ENCODE peak calls at places on chromosomes 11 and 22, in six cellular contexts. J is AG09319; U is mucosa of descending colon; Q is activated T-cell treated with anti-CD3 and anti-CD28 coated beads, Interleukin-2, amount 50 U/mL, for 72 hours; A is stimulated activated CD4-positive, alpha-beta T cell treated with anti-CD3 and anti-CD28 coated beads, Interleukin-1b, Interleukin-23, amount 100 ng/mL, for 24 hours; M is Caco-2. I is an unnamed sample.

GRCh38 chr22:47550524-47551437 is 788.3 kb downstream of the TBC1D22A start:
- DNase-seq in J (no peak), M (no peak), U (no peak), A (no peak), Q (no peak), I (no peak)

GRCh38 chr22:48439560-48440135 is 1388.0 kb downstream of the BRD1 start:
- DNase-seq in Q (no peak), J (no peak), M (no peak), U (no peak), A (no peak), I (no peak)

GRCh38 chr22:48756146-48757111 is 1071.2 kb downstream of the BRD1 start:
- DNase-seq in A (no peak), M (no peak), Q (no peak), U (no peak), J (no peak), I (no peak)

GRCh38 chr11:25435197-25435596 is 896.7 kb upstream of the ANO3 start:
- DNase-seq in U (no peak), J (no peak), A (no peak), M (no peak), Q (no peak), I (no peak)

GRCh38 chr11:117640041-117640440 is 157.0 kb downstream of the DSCAML1 start:
- DNase-seq in J (no peak), U (no peak), Q (no peak), M (no peak), A (no peak), I (no peak)

GRCh38 chr22:26743149-26743548 is 85.8 kb downstream of the MIAT start:
- DNase-seq in J (no peak), Q (no peak), A (no peak), U (no peak), M (no peak), I (no peak)

GRCh38 chr11:57458410-57459111 is 1.8 kb upstream of the RTN4RL2 start:
- DNase-seq in M (peak; percentile 71), J (no peak), A (no peak), Q (peak; percentile 63), U (peak; percentile 58), I (no peak)

GRCh38 chr22:41946360-41947180 is at the start of gene CENPM:
- DNase-seq in Q (peak; percentile 96), J (peak; percentile 62), U (peak; percentile 93), A (peak; percentile 78), M (peak; percentile 97), I (peak; percentile 82)

GRCh38 chr11:71548716-71549151 is 514 bp downstream of the KRTAP5-9 start:
- DNase-seq in M (no peak), U (no peak), A (no peak), Q (no peak), J (no peak), I (no peak)

GRCh38 chr11:83836883-83837654 is 550.9 kb upstream of the CCDC90B start:
- DNase-seq in M (peak; percentile 68), U (no peak), A (no peak), J (no peak), Q (peak; percentile 23), I (no peak)

GRCh38 chr11:130849215-130849568 is 67.1 kb downstream of the SNX19 start:
- DNase-seq in Q (no peak), M (no peak), U (no peak), J (peak; percentile 89), A (no peak), I (no peak)

GRCh38 chr11:32333335-32333991 is 101.9 kb downstream of the WT1 start:
- DNase-seq in J (peak; percentile 24), Q (peak; percentile 25), M (no peak), U (peak; percentile 55), A (no peak), I (no peak)

GRCh38 chr22:39309881-39310714 is 9.3 kb downstream of the RPL3 start:
- DNase-seq in M (no peak), J (no peak), A (no peak), U (no peak), Q (no peak), I (no peak)

GRCh38 chr11:995752-996420 is 40.6 kb downstream of the MUC6 start:
- DNase-seq in U (no peak), A (no peak), Q (no peak), J (no peak), M (no peak), I (no peak)

GRCh38 chr22:26139320-26139719 is 29.9 kb upstream of the SEZ6L start:
- DNase-seq in J (no peak), U (peak; percentile 46), Q (no peak), A (no peak), M (no peak), I (no peak)

GRCh38 chr11:102530558-102530957 is at the start of gene MMP7:
- DNase-seq in U (no peak), A (no peak), M (no peak), J (no peak), Q (no peak), I (no peak)

GRCh38 chr11:70521475-70522260 is 123.3 kb downstream of the CTTN start:
- DNase-seq in Q (no peak), A (no peak), U (no peak), M (no peak), J (no peak), I (no peak)

GRCh38 chr22:30694638-30695350 is at the start of gene OSBP2:
- DNase-seq in M (peak; percentile 62), U (peak; percentile 64), J (no peak), Q (peak; percentile 65), A (no peak), I (no peak)

GRCh38 chr22:29988719-29989118 is 91.5 kb upstream of the HORMAD2 start:
- DNase-seq in Q (no peak), A (no peak), U (no peak), M (no peak), J (no peak), I (no peak)

GRCh38 chr22:46815132-46815531 is 52.7 kb downstream of the TBC1D22A start:
- DNase-seq in U (no peak), J (no peak), M (no peak), A (no peak), Q (no peak), I (no peak)

GRCh38 chr22:42719133-42719532 is 1.5 kb downstream of the A4GALT start:
- DNase-seq in Q (no peak), J (no peak), U (no peak), A (no peak), M (peak; percentile 22), I (no peak)

GRCh38 chr11:132056689-132057088 is 686.3 kb downstream of the NTM start:
- DNase-seq in U (no peak), J (no peak), M (no peak), A (no peak), Q (no peak), I (peak; percentile 45)

GRCh38 chr11:20584093-20584774 is 15.2 kb upstream of the SLC6A5 start:
- DNase-seq in J (no peak), M (no peak), Q (no peak), A (no peak), U (no peak), I (no peak)

GRCh38 chr22:25113316-25113721 is 86.3 kb upstream of the CRYBB3 start:
- DNase-seq in J (no peak), A (no peak), Q (no peak), U (peak; percentile 75), M (no peak), I (no peak)

GRCh38 chr22:35467788-35468187 is 67.8 kb downstream of the MCM5 start:
- DNase-seq in Q (no peak), M (no peak), J (no peak), U (peak; percentile 83), A (no peak), I (no peak)

GRCh38 chr22:30183861-30184278 is 62.7 kb downstream of the LIF start:
- DNase-seq in Q (no peak), M (no peak), U (no peak), A (no peak), J (no peak), I (no peak)

GRCh38 chr22:19514831-19515565 is 9.2 kb downstream of the CLDN5 start:
- DNase-seq in A (no peak), Q (no peak), J (no peak), M (no peak), U (no peak), I (no peak)

GRCh38 chr22:21444701-21445436 is 22.3 kb upstream of the TMEM191C start:
- DNase-seq in M (peak; percentile 1), J (no peak), A (no peak), U (peak; percentile 43), Q (no peak), I (no peak)

GRCh38 chr11:63535734-63536133 is 874 bp upstream of the PLAAT4 start:
- DNase-seq in A (no peak), M (no peak), Q (peak; percentile 69), J (no peak), U (no peak), I (no peak)

GRCh38 chr11:62607729-62608128 is 4.8 kb downstream of the EML3 start:
- DNase-seq in U (no peak), J (no peak), M (no peak), A (no peak), Q (no peak), I (no peak)

GRCh38 chr11:115682101-115682500 is 177.9 kb upstream of the CADM1 start:
- DNase-seq in M (no peak), U (no peak), J (no peak), Q (no peak), A (no peak), I (no peak)

I was measured in smooth muscle cell of the brain vasculature.